ENCODE peak calls at places on chromosomes 1 and 21, in six cellular contexts. K, Z, L, P, W and X are unnamed samples.

GRCh38 chr1:28240024-28240423 is 4.1 kb downstream of the ATP5IF1 start:
- DNase-seq in K (no peak), Z (no peak), L (no peak), P (no peak), W (no peak), X (no peak)

GRCh38 chr1:112064344-112064743 is 74.9 kb upstream of the KCND3 start:
- DNase-seq in K (no peak), Z (no peak), L (no peak), P (no peak), W (no peak), X (no peak)

GRCh38 chr1:1630191-1630964 is 1.6 kb upstream of the MMP23B start:
- DNase-seq in K (peak), Z (no peak), L (peak), P (peak), W (no peak), X (no peak)

GRCh38 chr1:87129606-87130005 is 199.1 kb upstream of the LMO4 start:
- DNase-seq in K (no peak), Z (no peak), L (no peak), P (no peak), W (no peak), X (no peak)

GRCh38 chr1:100290291-100290690 is 24.3 kb downstream of the RTCA start:
- DNase-seq in K (no peak), Z (no peak), L (no peak), P (no peak), W (no peak), X (no peak)

GRCh38 chr1:224435999-224436398 is 1.4 kb upstream of the WDR26 start:
- DNase-seq in K (no peak), Z (no peak), L (no peak), P (no peak), W (no peak), X (no peak)

GRCh38 chr21:24147674-24148073 is 1459.6 kb downstream of the MRPL39 start:
- DNase-seq in K (no peak), Z (no peak), L (no peak), P (no peak), W (no peak), X (no peak)

GRCh38 chr1:100387209-100387608 is 34.9 kb downstream of the CDC14A start:
- DNase-seq in K (no peak), Z (peak), L (no peak), P (no peak), W (no peak), X (no peak)

GRCh38 chr1:28885472-28885877 is 28.9 kb upstream of the EPB41 start:
- DNase-seq in K (no peak), Z (no peak), L (no peak), P (no peak), W (no peak), X (no peak)

GRCh38 chr1:17728123-17728522 is 27.0 kb upstream of the ACTL8 start:
- DNase-seq in K (no peak), Z (no peak), L (no peak), P (no peak), W (no peak), X (no peak)